ENCODE peak calls at places on chromosome 20, in six cellular contexts. One of them, this sample, is unnamed.

GRCh38 chr20:48910360-48910781 is 11.1 kb upstream of the ARFGEF2 start:
- DNase-seq in brain microvascular endothelial cell: peak; percentile 47
- DNase-seq in GM23338: no peak
- DNase-seq in retinal pigment epithelial cell: no peak
- DNase-seq in GM23248: no peak
- DNase-seq in AG10803: no peak
- DNase-seq in this sample: no peak

GRCh38 chr20:36344517-36345132 is 38.5 kb downstream of the DLGAP4 start:
- DNase-seq in GM23338: peak; percentile 95
- DNase-seq in retinal pigment epithelial cell: peak; percentile 9
- DNase-seq in AG10803: peak; percentile 29
- DNase-seq in brain microvascular endothelial cell: peak; percentile 31
- DNase-seq in GM23248: peak; percentile 62
- DNase-seq in this sample: no peak

GRCh38 chr20:33859157-33859695 is 48.1 kb downstream of the CHMP4B start:
- DNase-seq in GM23248: no peak
- DNase-seq in retinal pigment epithelial cell: no peak
- DNase-seq in GM23338: no peak
- DNase-seq in AG10803: no peak
- DNase-seq in brain microvascular endothelial cell: peak; percentile 12
- DNase-seq in this sample: no peak

GRCh38 chr20:37902504-37903313 is at the start of gene VSTM2L:
- DNase-seq in GM23338: peak; percentile 77
- DNase-seq in AG10803: peak; percentile 78
- DNase-seq in retinal pigment epithelial cell: no peak
- DNase-seq in GM23248: peak; percentile 80
- DNase-seq in brain microvascular endothelial cell: peak; percentile 25
- DNase-seq in this sample: peak; percentile 72

GRCh38 chr20:40651121-40651520 is 37.9 kb downstream of the MAFB start:
- DNase-seq in brain microvascular endothelial cell: peak; percentile 11
- DNase-seq in AG10803: peak; percentile 8
- DNase-seq in GM23248: peak; percentile 52
- DNase-seq in retinal pigment epithelial cell: no peak
- DNase-seq in GM23338: no peak
- DNase-seq in this sample: no peak

GRCh38 chr20:11246251-11246775 is 572.5 kb upstream of the JAG1 start:
- DNase-seq in AG10803: no peak
- DNase-seq in GM23248: no peak
- DNase-seq in GM23338: no peak
- DNase-seq in retinal pigment epithelial cell: no peak
- DNase-seq in brain microvascular endothelial cell: no peak
- DNase-seq in this sample: no peak

GRCh38 chr20:47740225-47741184 is 44.8 kb downstream of the SULF2 start:
- DNase-seq in GM23338: peak; percentile 56
- DNase-seq in AG10803: no peak
- DNase-seq in retinal pigment epithelial cell: no peak
- DNase-seq in brain microvascular endothelial cell: no peak
- DNase-seq in GM23248: no peak
- DNase-seq in this sample: peak; percentile 73

GRCh38 chr20:1362484-1362883 is 30.4 kb downstream of the FKBP1A start:
- DNase-seq in brain microvascular endothelial cell: no peak
- DNase-seq in AG10803: no peak
- DNase-seq in retinal pigment epithelial cell: no peak
- DNase-seq in GM23338: no peak
- DNase-seq in GM23248: no peak
- DNase-seq in this sample: no peak

GRCh38 chr20:31559704-31560093 is 45.4 kb upstream of the ID1 start:
- DNase-seq in GM23338: no peak
- DNase-seq in AG10803: peak; percentile 29
- DNase-seq in GM23248: no peak
- DNase-seq in retinal pigment epithelial cell: no peak
- DNase-seq in brain microvascular endothelial cell: peak; percentile 32
- DNase-seq in this sample: no peak

GRCh38 chr20:39123161-39123560 is 161.0 kb downstream of the DHX35 start:
- DNase-seq in brain microvascular endothelial cell: no peak
- DNase-seq in GM23248: no peak
- DNase-seq in AG10803: no peak
- DNase-seq in retinal pigment epithelial cell: no peak
- DNase-seq in GM23338: no peak
- DNase-seq in this sample: no peak

GRCh38 chr20:38138086-38138777 is 26.8 kb downstream of the TGM2 start:
- DNase-seq in GM23248: no peak
- DNase-seq in brain microvascular endothelial cell: no peak
- DNase-seq in GM23338: no peak
- DNase-seq in retinal pigment epithelial cell: no peak
- DNase-seq in AG10803: no peak
- DNase-seq in this sample: peak; percentile 54

GRCh38 chr20:10558635-10559187 is 115.1 kb downstream of the JAG1 start:
- DNase-seq in brain microvascular endothelial cell: peak; percentile 99
- DNase-seq in retinal pigment epithelial cell: peak; percentile 63
- DNase-seq in GM23338: no peak
- DNase-seq in GM23248: peak; percentile 71
- DNase-seq in AG10803: peak; percentile 84
- DNase-seq in this sample: no peak

GRCh38 chr20:32453467-32454163 is 95.5 kb downstream of the ASXL1 start:
- DNase-seq in retinal pigment epithelial cell: no peak
- DNase-seq in GM23338: no peak
- DNase-seq in AG10803: no peak
- DNase-seq in brain microvascular endothelial cell: no peak
- DNase-seq in GM23248: no peak
- DNase-seq in this sample: peak; percentile 53

GRCh38 chr20:52103469-52103910 is 88.1 kb downstream of the ZFP64 start:
- DNase-seq in AG10803: peak; percentile 24
- DNase-seq in GM23248: peak; percentile 61
- DNase-seq in retinal pigment epithelial cell: no peak
- DNase-seq in brain microvascular endothelial cell: peak; percentile 26
- DNase-seq in GM23338: peak; percentile 82
- DNase-seq in this sample: peak; percentile 33

GRCh38 chr20:7608246-7608645 is 332.0 kb downstream of the HAO1 start:
- DNase-seq in GM23248: peak; percentile 34
- DNase-seq in brain microvascular endothelial cell: no peak
- DNase-seq in GM23338: peak; percentile 41
- DNase-seq in AG10803: no peak
- DNase-seq in retinal pigment epithelial cell: no peak
- DNase-seq in this sample: no peak

GRCh38 chr20:60695223-60695622 is 556.8 kb upstream of the CDH4 start:
- DNase-seq in GM23338: no peak
- DNase-seq in brain microvascular endothelial cell: peak; percentile 43
- DNase-seq in retinal pigment epithelial cell: peak; percentile 84
- DNase-seq in AG10803: peak; percentile 93
- DNase-seq in GM23248: peak; percentile 94
- DNase-seq in this sample: no peak

GRCh38 chr20:47784599-47785320 is 521 bp downstream of the SULF2 start:
- DNase-seq in retinal pigment epithelial cell: no peak
- DNase-seq in brain microvascular endothelial cell: no peak
- DNase-seq in AG10803: peak; percentile 46
- DNase-seq in GM23248: peak; percentile 54
- DNase-seq in GM23338: peak; percentile 69
- DNase-seq in this sample: no peak

GRCh38 chr20:8305449-8305978 is 173.4 kb downstream of the PLCB1 start:
- DNase-seq in brain microvascular endothelial cell: peak; percentile 9
- DNase-seq in AG10803: no peak
- DNase-seq in GM23338: peak; percentile 93
- DNase-seq in retinal pigment epithelial cell: no peak
- DNase-seq in GM23248: peak; percentile 50
- DNase-seq in this sample: peak; percentile 64

GRCh38 chr20:35344354-35344837 is 52.2 kb upstream of the FAM83C start:
- DNase-seq in brain microvascular endothelial cell: peak; percentile 84
- DNase-seq in retinal pigment epithelial cell: no peak
- DNase-seq in GM23338: no peak
- DNase-seq in GM23248: peak; percentile 76
- DNase-seq in AG10803: peak; percentile 86
- DNase-seq in this sample: peak; percentile 67

GRCh38 chr20:19275038-19275629 is 62.7 kb downstream of the SLC24A3 start:
- DNase-seq in AG10803: no peak
- DNase-seq in brain microvascular endothelial cell: no peak
- DNase-seq in GM23248: no peak
- DNase-seq in retinal pigment epithelial cell: no peak
- DNase-seq in GM23338: no peak
- DNase-seq in this sample: no peak

GRCh38 chr20:19277381-19277780 is 64.9 kb downstream of the SLC24A3 start:
- DNase-seq in retinal pigment epithelial cell: no peak
- DNase-seq in GM23248: no peak
- DNase-seq in AG10803: peak; percentile 21
- DNase-seq in brain microvascular endothelial cell: no peak
- DNase-seq in GM23338: no peak
- DNase-seq in this sample: no peak

GRCh38 chr20:19274001-19274400 is 61.6 kb downstream of the SLC24A3 start:
- DNase-seq in GM23248: no peak
- DNase-seq in GM23338: no peak
- DNase-seq in brain microvascular endothelial cell: no peak
- DNase-seq in AG10803: no peak
- DNase-seq in retinal pigment epithelial cell: no peak
- DNase-seq in this sample: no peak

GRCh38 chr20:19274412-19275015 is 62.1 kb downstream of the SLC24A3 start:
- DNase-seq in AG10803: no peak
- DNase-seq in brain microvascular endothelial cell: no peak
- DNase-seq in retinal pigment epithelial cell: no peak
- DNase-seq in GM23338: no peak
- DNase-seq in GM23248: no peak
- DNase-seq in this sample: no peak

DNA sequence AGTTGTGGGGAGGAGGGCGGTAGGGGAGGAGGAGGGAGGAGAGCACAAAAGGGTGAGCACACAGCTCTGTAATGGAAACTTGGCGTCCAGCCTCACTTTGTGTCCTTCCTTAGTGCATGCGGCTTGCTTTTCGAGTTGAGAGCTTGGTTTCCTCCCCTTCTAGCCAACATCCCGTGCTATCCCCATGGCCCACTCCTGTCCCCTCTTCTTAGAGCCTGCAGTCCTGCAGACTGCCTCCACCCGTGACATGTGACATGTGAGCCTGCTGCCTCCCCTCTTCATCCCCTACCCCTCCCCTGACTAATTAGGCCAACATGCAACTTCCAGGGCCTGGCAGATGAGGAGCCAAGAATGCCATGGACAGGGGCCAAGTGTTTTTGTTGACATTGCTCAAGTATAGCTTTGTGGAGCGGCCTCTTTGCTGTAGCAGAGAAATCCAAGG is 63.2 kb downstream of the SLC24A3 start:
- DNase-seq in AG10803: peak; percentile 56
- DNase-seq in GM23338: no peak
- DNase-seq in brain microvascular endothelial cell: no peak
- DNase-seq in GM23248: peak; percentile 13
- DNase-seq in retinal pigment epithelial cell: no peak
- DNase-seq in this sample: peak; percentile 70
- H3K4me3 ChIP-seq in AG10803: no peak overlapping the region
- H3K4me3 ChIP-seq in GM23338: no peak overlapping the region
- H3K4me3 ChIP-seq in brain microvascular endothelial cell: no peak overlapping the region
- H3K4me3 ChIP-seq in GM23248: no peak overlapping the region
- H3K4me3 ChIP-seq in retinal pigment epithelial cell: no peak overlapping the region
- H3K4me3 ChIP-seq in this sample: no peak overlapping the region

GRCh38 chr20:62928246-62928939 is 2.1 kb upstream of the DIDO1 start:
- DNase-seq in retinal pigment epithelial cell: no peak
- DNase-seq in AG10803: peak; percentile 40
- DNase-seq in GM23248: peak; percentile 19
- DNase-seq in GM23338: peak; percentile 86
- DNase-seq in brain microvascular endothelial cell: no peak
- DNase-seq in this sample: no peak
- H3K4me3 ChIP-seq in retinal pigment epithelial cell: peak overlapping the region; percentile 53
- H3K4me3 ChIP-seq in AG10803: peak overlapping the region; percentile 65
- H3K4me3 ChIP-seq in GM23248: peak overlapping the region; percentile 73
- H3K4me3 ChIP-seq in GM23338: peak overlapping the region; percentile 95
- H3K4me3 ChIP-seq in brain microvascular endothelial cell: peak overlapping the region; percentile 52
- H3K4me3 ChIP-seq in this sample: peak overlapping the region; percentile 62

GRCh38 chr20:56626367-56627121 is 2.6 kb upstream of the TFAP2C start:
- DNase-seq in GM23248: peak; percentile 52
- DNase-seq in GM23338: peak; percentile 92
- DNase-seq in brain microvascular endothelial cell: no peak
- DNase-seq in retinal pigment epithelial cell: no peak
- DNase-seq in AG10803: peak; percentile 36
- DNase-seq in this sample: no peak
- H3K4me3 ChIP-seq in GM23248: no peak overlapping the region
- H3K4me3 ChIP-seq in GM23338: peak overlapping the region; percentile 95
- H3K4me3 ChIP-seq in brain microvascular endothelial cell: no peak overlapping the region
- H3K4me3 ChIP-seq in retinal pigment epithelial cell: no peak overlapping the region
- H3K4me3 ChIP-seq in AG10803: no peak overlapping the region
- H3K4me3 ChIP-seq in this sample: no peak overlapping the region

DNA sequence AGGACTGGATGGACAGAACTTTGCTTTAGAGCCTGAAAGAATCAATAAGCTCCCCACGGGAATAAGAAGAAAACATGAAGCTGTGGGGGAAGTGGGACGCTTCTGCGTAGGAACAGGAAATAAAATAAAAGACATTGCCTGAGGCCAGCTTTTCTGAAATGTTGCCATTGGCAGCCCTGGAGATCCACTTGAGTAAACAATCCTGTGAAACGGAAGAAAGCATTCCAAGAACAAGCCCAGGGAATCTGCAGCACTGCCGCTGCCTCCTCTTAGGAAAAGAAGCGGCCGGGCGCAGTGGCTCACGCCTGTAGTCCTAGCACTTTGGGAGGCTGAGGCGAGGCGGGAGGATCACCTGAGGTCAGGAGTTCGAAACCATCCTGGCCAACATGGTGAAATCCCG is 182.3 kb upstream of the RALGAPA2 start:
- DNase-seq in AG10803: no peak
- DNase-seq in brain microvascular endothelial cell: no peak
- DNase-seq in retinal pigment epithelial cell: no peak
- DNase-seq in GM23338: peak; percentile 19
- DNase-seq in GM23248: no peak
- DNase-seq in this sample: no peak
- H3K4me3 ChIP-seq in AG10803: no peak overlapping the region
- H3K4me3 ChIP-seq in brain microvascular endothelial cell: no peak overlapping the region
- H3K4me3 ChIP-seq in retinal pigment epithelial cell: no peak overlapping the region
- H3K4me3 ChIP-seq in GM23338: no peak overlapping the region
- H3K4me3 ChIP-seq in GM23248: no peak overlapping the region
- H3K4me3 ChIP-seq in this sample: no peak overlapping the region

DNA sequence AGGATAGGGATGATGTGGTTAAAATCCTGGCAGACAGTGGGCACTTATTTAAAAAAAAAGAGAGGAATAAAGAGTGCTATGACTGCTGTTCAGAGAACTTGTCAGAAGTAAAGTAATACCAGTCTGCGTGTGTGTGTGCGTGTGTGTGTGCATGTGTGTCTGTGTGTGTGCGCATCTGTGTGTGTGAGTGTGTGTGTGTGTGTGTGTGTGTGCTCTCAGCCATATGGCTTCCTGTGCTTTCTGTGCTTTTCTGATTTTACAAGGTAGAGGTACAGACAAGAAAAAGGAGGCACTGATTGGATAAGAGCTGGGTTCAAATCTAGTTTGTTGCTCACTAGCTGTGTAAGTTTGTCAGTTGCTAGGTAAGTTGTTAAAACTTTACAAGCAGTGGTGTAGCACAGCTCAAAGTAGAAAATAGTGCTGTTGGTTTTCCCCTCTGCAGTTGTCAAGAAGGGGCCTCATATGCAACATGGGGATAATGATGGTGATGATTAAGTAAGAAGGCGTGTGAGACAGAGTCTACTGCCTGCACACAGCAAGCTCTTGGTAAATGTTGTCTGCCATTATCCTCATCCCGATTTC is 155.3 kb upstream of the ZNF217 start:
- DNase-seq in AG10803: peak; percentile 79
- DNase-seq in retinal pigment epithelial cell: peak; percentile 77
- DNase-seq in brain microvascular endothelial cell: no peak
- DNase-seq in GM23338: no peak
- DNase-seq in GM23248: peak; percentile 62
- DNase-seq in this sample: no peak
- H3K4me3 ChIP-seq in AG10803: no peak overlapping the region
- H3K4me3 ChIP-seq in retinal pigment epithelial cell: no peak overlapping the region
- H3K4me3 ChIP-seq in brain microvascular endothelial cell: no peak overlapping the region
- H3K4me3 ChIP-seq in GM23338: no peak overlapping the region
- H3K4me3 ChIP-seq in GM23248: no peak overlapping the region
- H3K4me3 ChIP-seq in this sample: no peak overlapping the region